ENCODE peak calls at places on chromosomes 6 and 20, in four cellular contexts. One of them, this sample, is unnamed.

GRCh38 chr20:23039885-23040508 is 4.9 kb downstream of the SSTR4 start:
- DNase-seq in non-pigmented ciliary epithelial cell: no peak
- DNase-seq in RKO: no peak
- DNase-seq in C1 segment of cervical spinal cord: no peak
- DNase-seq in this sample: no peak

GRCh38 chr6:136788069-136788902 is 4.0 kb downstream of the MAP3K5 start:
- DNase-seq in non-pigmented ciliary epithelial cell: no peak
- DNase-seq in RKO: peak; percentile 19
- DNase-seq in C1 segment of cervical spinal cord: no peak
- DNase-seq in this sample: no peak

GRCh38 chr6:14254505-14254904 is 136.9 kb downstream of the CD83 start:
- DNase-seq in non-pigmented ciliary epithelial cell: no peak
- DNase-seq in RKO: no peak
- DNase-seq in C1 segment of cervical spinal cord: no peak
- DNase-seq in this sample: no peak

GRCh38 chr6:34232901-34233300 is 3.8 kb upstream of the HMGA1 start:
- DNase-seq in non-pigmented ciliary epithelial cell: no peak
- DNase-seq in RKO: no peak
- DNase-seq in C1 segment of cervical spinal cord: no peak
- DNase-seq in this sample: no peak

GRCh38 chr20:57609842-57610167 is 10.4 kb downstream of the ZBP1 start:
- DNase-seq in non-pigmented ciliary epithelial cell: no peak
- DNase-seq in RKO: no peak
- DNase-seq in C1 segment of cervical spinal cord: no peak
- DNase-seq in this sample: no peak

GRCh38 chr20:20070871-20071726 is 18.8 kb downstream of the CFAP61 start:
- DNase-seq in non-pigmented ciliary epithelial cell: no peak
- DNase-seq in RKO: no peak
- DNase-seq in C1 segment of cervical spinal cord: no peak
- DNase-seq in this sample: no peak

GRCh38 chr6:39887692-39888450 is 46.4 kb downstream of the MOCS1 start:
- DNase-seq in non-pigmented ciliary epithelial cell: peak; percentile 87
- DNase-seq in RKO: no peak
- DNase-seq in C1 segment of cervical spinal cord: peak; percentile 52
- DNase-seq in this sample: peak; percentile 73

GRCh38 chr6:95693108-95693507 is 115.8 kb downstream of the MANEA start:
- DNase-seq in non-pigmented ciliary epithelial cell: no peak
- DNase-seq in RKO: peak; percentile 46
- DNase-seq in C1 segment of cervical spinal cord: no peak
- DNase-seq in this sample: no peak

GRCh38 chr6:115969930-115970273 is 90.8 kb downstream of the FRK start:
- DNase-seq in non-pigmented ciliary epithelial cell: no peak
- DNase-seq in RKO: no peak
- DNase-seq in C1 segment of cervical spinal cord: no peak
- DNase-seq in this sample: no peak

GRCh38 chr6:110999634-111000270 is 17.9 kb downstream of the RPF2 start:
- DNase-seq in non-pigmented ciliary epithelial cell: no peak
- DNase-seq in RKO: peak; percentile 46
- DNase-seq in C1 segment of cervical spinal cord: no peak
- DNase-seq in this sample: no peak

This sample was measured in lower lobe of right lung.